ENCODE peak calls at places on chromosome 4, in nine cellular contexts. C is effector memory CD8-positive, alpha-beta T cell; U is IMR-90; Y is CD8-positive, alpha-beta T cell; X is posterior cingulate gyrus; T is GM12878; B is naive B cell; L is tibial nerve; I is left cardiac atrium. A is an unnamed sample.

GRCh38 chr4:819401-820229 is 6.3 kb downstream of the CPLX1 start:
- DNase-seq in C (no peak), T (no peak), L (no peak), B (no peak), I (no peak), Y (no peak), X (no peak), U (no peak), A (no peak)

GRCh38 chr4:38672247-38673071 is 8.5 kb downstream of the KLF3 start:
- DNase-seq in C (no peak), L (no peak), T (no peak), I (no peak), X (no peak), B (no peak), Y (no peak), U (no peak), A (no peak)

GRCh38 chr4:80989921-80990544 is 40.5 kb upstream of the BMP3 start:
- DNase-seq in T (peak), X (no peak), Y (no peak), U (peak), B (peak), L (no peak), I (no peak), C (peak), A (no peak)

GRCh38 chr4:45741897-45742296 is 382.0 kb downstream of the GABRG1 start:
- DNase-seq in C (no peak), X (no peak), B (no peak), L (no peak), T (no peak), Y (no peak), I (no peak), U (no peak), A (no peak)

GRCh38 chr4:118296739-118297138 is 56.1 kb downstream of the PRSS12 start:
- DNase-seq in T (no peak), C (no peak), Y (no peak), X (no peak), B (no peak), U (no peak), L (no peak), I (no peak), A (no peak)

GRCh38 chr4:78002260-78002659 is 54.9 kb upstream of the FRAS1 start:
- DNase-seq in Y (no peak), X (no peak), U (no peak), T (no peak), L (no peak), I (no peak), B (no peak), C (no peak), A (no peak)

GRCh38 chr4:24794111-24794860 is 1.1 kb upstream of the SOD3 start:
- DNase-seq in L (no peak), B (no peak), X (no peak), T (no peak), U (peak), I (peak), C (no peak), Y (no peak), A (no peak)

GRCh38 chr4:181971973-181972372 is 271.2 kb upstream of the TENM3 start:
- DNase-seq in X (no peak), Y (no peak), U (peak), T (no peak), I (no peak), L (no peak), B (no peak), C (no peak), A (no peak)

GRCh38 chr4:28105271-28105859 is 1244.7 kb downstream of the STIM2 start:
- DNase-seq in U (no peak), Y (no peak), I (no peak), B (no peak), L (no peak), C (no peak), X (no peak), T (no peak), A (no peak)

GRCh38 chr4:152515678-152516077 is 20.2 kb downstream of the FBXW7 start:
- DNase-seq in I (no peak), B (no peak), X (no peak), L (no peak), C (no peak), T (no peak), Y (no peak), U (peak), A (no peak)

GRCh38 chr4:73832651-73833237 is 3.7 kb upstream of the CXCL6 start:
- DNase-seq in U (peak), I (no peak), Y (no peak), T (no peak), C (no peak), B (no peak), L (no peak), X (no peak), A (no peak)

A was measured in type B pancreatic cell.